ENCODE peak calls at places on chromosomes 12 and 14, in seven cellular contexts. V is adipocyte, W is Peyer's patch, S is kidney epithelial cell, T is pancreas, L is AG04450, M is neuronal stem cell. E is an unnamed sample. For H3K27me3, the result is how much of the 10 kb centered on the place peaks cover.

GRCh38 chr14:92465353-92466067 is 48.1 kb upstream of the RIN3 start:
- DNase-seq in V (no peak), W (no peak), S (no peak), T (no peak), L (no peak), M (no peak), E (no peak)

GRCh38 chr14:99124482-99125104 is 147.4 kb downstream of the BCL11B start:
- DNase-seq in V (no peak), W (no peak), S (no peak), T (no peak), L (no peak), M (no peak), E (no peak)

GRCh38 chr12:100927825-100928224 is 133.2 kb downstream of the ANO4 start:
- DNase-seq in V (peak), W (no peak), S (peak), T (no peak), L (peak), M (no peak), E (no peak)

GRCh38 chr14:88551094-88551870 is 3.5 kb downstream of the PTPN21 start:
- DNase-seq in V (peak), W (no peak), S (no peak), T (peak), L (peak), M (peak), E (no peak)

GRCh38 chr14:69671365-69672050 is 60.1 kb downstream of the SUSD6 start:
- DNase-seq in V (no peak), W (no peak), S (no peak), T (no peak), L (no peak), M (no peak), E (no peak)

GRCh38 chr14:34023824-34024767 is 73.2 kb upstream of the EGLN3 start:
- DNase-seq in V (no peak), W (no peak), S (no peak), T (no peak), L (no peak), M (no peak), E (no peak)

GRCh38 chr12:92573104-92573503 is 129.7 kb upstream of the PLEKHG7 start:
- DNase-seq in V (no peak), W (no peak), S (no peak), T (peak), L (no peak), M (no peak), E (no peak)

GRCh38 chr14:75487155-75487671 is 35.1 kb upstream of the BATF start:
- DNase-seq in V (no peak), W (no peak), S (peak), T (no peak), L (no peak), M (no peak), E (no peak)

GRCh38 chr14:64542839-64543207 is 2.3 kb downstream of the HSPA2 start:
- DNase-seq in V (no peak), W (no peak), S (no peak), T (no peak), L (no peak), M (no peak), E (no peak)
- H3K4me3 ChIP-seq in V (peak), W (peak), S (peak), T (peak), L (peak), M (no peak), E (no peak)

GRCh38 chr12:3333583-3333982 is 157.4 kb upstream of the PRMT8 start:
- DNase-seq in V (no peak), W (no peak), S (no peak), T (no peak), L (no peak), M (no peak), E (no peak)
- H3K27me3 ChIP-seq in V (under half), W (under half), S (under half), T (under half), L (under half), M (under half), E (under half)

GRCh38 chr14:104138891-104139459 is 588 bp downstream of the KIF26A start:
- DNase-seq in V (no peak), W (no peak), S (no peak), T (no peak), L (no peak), M (no peak), E (no peak)
- H3K4me3 ChIP-seq in V (no peak), W (peak), S (no peak), T (peak), L (no peak), M (peak), E (peak)

GRCh38 chr12:81221681-81222080 is 143.8 kb downstream of the ACSS3 start:
- DNase-seq in V (peak), W (no peak), S (no peak), T (no peak), L (no peak), M (no peak), E (no peak)
- H3K27me3 ChIP-seq in V (under half), W (under half), S (under half), T (under half), L (under half), M (under half), E (under half)

GRCh38 chr14:105907276-105907675 is 380.9 kb downstream of the TMEM121 start:
- DNase-seq in V (no peak), W (no peak), S (no peak), T (no peak), L (no peak), M (no peak), E (no peak)

GRCh38 chr14:105908006-105908405 is 381.6 kb downstream of the TMEM121 start:
- DNase-seq in V (no peak), W (no peak), S (no peak), T (no peak), L (no peak), M (no peak), E (no peak)

GRCh38 chr14:105910426-105910825 is 384.0 kb downstream of the TMEM121 start:
- DNase-seq in V (no peak), W (no peak), S (no peak), T (no peak), L (no peak), M (no peak), E (no peak)

GRCh38 chr14:105909046-105909827 is 382.9 kb downstream of the TMEM121 start:
- DNase-seq in V (no peak), W (no peak), S (no peak), T (no peak), L (no peak), M (no peak), E (no peak)

DNA sequence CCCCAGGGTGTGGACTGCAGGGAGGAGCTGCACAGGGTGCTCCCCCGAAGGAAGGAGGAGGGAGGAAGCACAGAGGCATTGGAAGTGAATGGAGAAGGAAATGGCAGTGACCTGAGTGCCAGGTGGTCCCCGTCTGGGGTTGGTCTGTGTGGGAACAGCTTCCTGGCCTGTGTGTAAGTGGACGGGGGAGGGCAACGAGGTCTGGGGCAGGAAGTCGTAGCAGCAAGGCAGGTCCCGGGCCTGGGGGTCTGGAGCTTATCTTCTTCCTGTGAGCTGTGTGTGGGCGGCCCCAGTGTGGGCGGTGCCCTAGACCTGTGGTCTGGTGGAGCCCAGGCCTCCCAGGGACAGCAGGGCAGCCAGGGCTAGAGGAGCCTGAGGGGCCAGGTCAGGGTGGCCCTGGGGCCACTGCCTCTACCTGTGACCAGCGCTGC is 382.1 kb downstream of the TMEM121 start:
- DNase-seq in V (no peak), W (no peak), S (no peak), T (no peak), L (no peak), M (no peak), E (no peak)
- H3K4me3 ChIP-seq in V (no peak), W (no peak), S (no peak), T (no peak), L (no peak), M (no peak), E (no peak)

DNA sequence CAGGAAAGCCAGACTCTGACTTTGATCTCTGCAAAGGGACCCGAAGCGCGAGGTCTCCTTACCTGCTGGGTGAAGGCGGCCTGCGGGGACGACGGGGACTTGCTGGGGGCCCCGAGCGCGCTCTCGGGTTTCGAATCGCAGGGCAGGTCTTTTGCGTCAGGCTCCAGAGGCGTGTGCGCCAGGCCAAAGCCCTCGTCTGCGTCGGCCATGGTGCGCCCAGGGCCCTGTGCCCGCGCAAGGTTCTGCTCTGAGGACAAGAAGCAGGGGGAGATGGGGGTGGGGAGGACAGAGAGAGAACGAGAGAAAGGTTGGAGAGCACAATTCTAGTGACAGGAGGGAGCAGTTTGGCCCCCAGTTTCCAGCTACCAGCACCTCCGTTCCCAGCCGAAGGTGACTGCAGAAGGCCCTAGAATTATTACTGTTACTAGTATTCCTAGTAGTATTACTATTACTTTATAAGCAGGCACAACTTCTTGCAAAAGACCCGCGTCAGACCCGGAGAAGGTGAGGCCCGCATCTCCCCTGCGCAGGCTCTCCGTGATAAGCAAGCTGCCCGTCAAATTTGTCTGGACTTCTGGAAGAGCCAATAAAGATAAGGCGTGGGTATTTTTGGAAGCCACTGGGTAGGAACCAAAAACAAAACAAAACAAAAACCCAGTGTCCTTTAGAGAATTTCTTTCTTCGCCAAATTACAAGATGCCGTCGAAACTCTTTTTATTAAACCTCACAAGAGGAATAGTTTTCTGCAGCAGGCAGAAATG is 2.1 kb downstream of the TBX5 start:
- DNase-seq in V (no peak), W (no peak), S (no peak), T (no peak), L (no peak), M (peak), E (no peak)
- H3K27me3 ChIP-seq in V (under half), W (half or more), S (half or more), T (half or more), L (under half), M (half or more), E (half or more)

GRCh38 chr14:36525746-36526099 is 5.7 kb upstream of the NKX2-1 start:
- DNase-seq in V (no peak), W (no peak), S (no peak), T (no peak), L (no peak), M (no peak), E (no peak)
- H3K4me3 ChIP-seq in V (no peak), W (no peak), S (no peak), T (no peak), L (no peak), M (no peak), E (no peak)

GRCh38 chr14:91195881-91196280 is 48.6 kb downstream of the GPR68 start:
- DNase-seq in V (no peak), W (no peak), S (no peak), T (no peak), L (no peak), M (no peak), E (no peak)
- H3K27me3 ChIP-seq in V (under half), W (under half), S (under half), T (under half), L (under half), M (under half), E (under half)

GRCh38 chr14:91127924-91128323 is 14.1 kb downstream of the DGLUCY start:
- DNase-seq in V (no peak), W (no peak), S (no peak), T (no peak), L (no peak), M (no peak), E (no peak)
- H3K4me3 ChIP-seq in V (no peak), W (no peak), S (no peak), T (no peak), L (no peak), M (no peak), E (no peak)